ENCODE peak calls at places on chromosome 2, in four cellular contexts. S is K562, R is H1, H is GM12878. E is an unnamed sample.

GRCh38 chr2:177972782-177973181 is 99.8 kb downstream of the PDE11A start:
- DNase-seq in H (no peak), S (peak; percentile 65), R (peak; percentile 5), E (no peak)

GRCh38 chr2:231684314-231685223 is 23.8 kb upstream of the PTMA start:
- DNase-seq in S (no peak), H (no peak), R (no peak), E (no peak)

GRCh38 chr2:46643951-46644350 is 164.6 kb downstream of the TMEM247 start:
- DNase-seq in S (no peak), R (no peak), H (no peak), E (no peak)

GRCh38 chr2:156883828-156884615 is 373.5 kb upstream of the GALNT5 start:
- DNase-seq in S (no peak), H (no peak), R (no peak), E (no peak)

GRCh38 chr2:62305421-62306176 is 109.7 kb downstream of the B3GNT2 start:
- DNase-seq in H (peak; percentile 69), R (no peak), S (peak; percentile 71), E (no peak)

GRCh38 chr2:10806543-10806942 is 6.0 kb downstream of the PDIA6 start:
- DNase-seq in R (no peak), S (no peak), H (no peak), E (no peak)

GRCh38 chr2:187509667-187510417 is 44.4 kb downstream of the TFPI start:
- DNase-seq in H (no peak), S (peak; percentile 45), R (no peak), E (no peak)

GRCh38 chr2:11099122-11100065 is 55.9 kb upstream of the SLC66A3 start:
- DNase-seq in S (no peak), H (no peak), R (no peak), E (no peak)

GRCh38 chr2:16625201-16625729 is 40.4 kb downstream of the CYRIA start:
- DNase-seq in S (peak; percentile 29), H (no peak), R (no peak), E (no peak)

GRCh38 chr2:175690113-175690716 is 311.9 kb downstream of the LNPK start:
- DNase-seq in S (peak; percentile 37), R (peak; percentile 15), H (peak; percentile 4), E (peak; percentile 66)

GRCh38 chr2:142992843-142993242 is 115.4 kb downstream of the KYNU start:
- DNase-seq in S (no peak), H (no peak), R (no peak), E (no peak)

GRCh38 chr2:196322963-196323810 is 151.8 kb upstream of the STK17B start:
- DNase-seq in S (no peak), H (no peak), R (no peak), E (no peak)

GRCh38 chr2:212176151-212176550 is 362.5 kb downstream of the ERBB4 start:
- DNase-seq in H (no peak), S (no peak), R (no peak), E (no peak)

GRCh38 chr2:84924173-84925106 is 19.0 kb downstream of the TMSB10 start:
- DNase-seq in S (peak; percentile 36), R (no peak), H (peak; percentile 87), E (no peak)

GRCh38 chr2:200257570-200257969 is 48.9 kb upstream of the SPATS2L start:
- DNase-seq in R (no peak), S (no peak), H (no peak), E (no peak)

GRCh38 chr2:12620759-12621158 is 96.0 kb upstream of the TRIB2 start:
- DNase-seq in R (no peak), S (no peak), H (no peak), E (no peak)

GRCh38 chr2:196592912-196593881 is 46.3 kb upstream of the CCDC150 start:
- DNase-seq in R (no peak), S (no peak), H (no peak), E (no peak)

GRCh38 chr2:179891237-179891636 is 29.8 kb upstream of the ZNF385B start:
- DNase-seq in R (no peak), H (no peak), S (no peak), E (no peak)

GRCh38 chr2:115160523-115161521 is 718.4 kb downstream of the DPP10 start:
- DNase-seq in H (no peak), S (no peak), R (no peak), E (no peak)

GRCh38 chr2:105329561-105330495 is at the start of gene TGFBRAP1:
- DNase-seq in R (no peak), H (no peak), S (peak; percentile 79), E (no peak)

GRCh38 chr2:222318712-222319575 is 20.1 kb upstream of the PAX3 start:
- DNase-seq in R (no peak), S (no peak), H (no peak), E (no peak)

GRCh38 chr2:240964221-240964853 is 34.1 kb upstream of the SNED1 start:
- DNase-seq in S (no peak), R (no peak), H (no peak), E (no peak)

GRCh38 chr2:120765911-120766757 is 30.5 kb downstream of the GLI2 start:
- DNase-seq in R (no peak), S (no peak), H (no peak), E (no peak)

GRCh38 chr2:209331291-209331844 is 92.5 kb upstream of the MAP2 start:
- DNase-seq in S (no peak), H (no peak), R (no peak), E (peak; percentile 32)

GRCh38 chr2:127611076-127611925 is 34.7 kb upstream of the GPR17 start:
- DNase-seq in R (no peak), H (no peak), S (no peak), E (no peak)

GRCh38 chr2:109403841-109404201 is 209.9 kb downstream of the SEPTIN10 start:
- DNase-seq in H (no peak), S (no peak), R (no peak), E (no peak)

GRCh38 chr2:60414731-60415130 is 138.7 kb downstream of the BCL11A start:
- DNase-seq in R (no peak), H (no peak), S (no peak), E (no peak)

GRCh38 chr2:116820986-116821385 is 993.5 kb upstream of the DDX18 start:
- DNase-seq in R (no peak), S (no peak), H (no peak), E (no peak)

GRCh38 chr2:144890828-144891227 is 370.9 kb upstream of the ZEB2 start:
- DNase-seq in H (no peak), S (peak; percentile 66), R (no peak), E (no peak)

GRCh38 chr2:46806526-46806925 is 109.1 kb downstream of the MCFD2 start:
- DNase-seq in S (no peak), H (no peak), R (no peak), E (no peak)

GRCh38 chr2:42856891-42857632 is 64.7 kb upstream of the HAAO start:
- DNase-seq in S (no peak), H (no peak), R (no peak), E (no peak)

GRCh38 chr2:79887747-79888374 is 375.0 kb downstream of the CTNNA2 start:
- DNase-seq in R (no peak), S (peak; percentile 35), H (peak; percentile 9), E (peak; percentile 39)

GRCh38 chr2:181782630-181783029 is 102.3 kb upstream of the NEUROD1 start:
- DNase-seq in H (no peak), R (no peak), S (no peak), E (no peak)

GRCh38 chr2:219542931-219543595 is 546 bp downstream of the CHPF start:
- DNase-seq in H (no peak), S (peak; percentile 50), R (no peak), E (no peak)
- TF ChIP-seq SIN3A in H (no peak), S (no peak), R (no peak), E (peak; percentile 52)

DNA sequence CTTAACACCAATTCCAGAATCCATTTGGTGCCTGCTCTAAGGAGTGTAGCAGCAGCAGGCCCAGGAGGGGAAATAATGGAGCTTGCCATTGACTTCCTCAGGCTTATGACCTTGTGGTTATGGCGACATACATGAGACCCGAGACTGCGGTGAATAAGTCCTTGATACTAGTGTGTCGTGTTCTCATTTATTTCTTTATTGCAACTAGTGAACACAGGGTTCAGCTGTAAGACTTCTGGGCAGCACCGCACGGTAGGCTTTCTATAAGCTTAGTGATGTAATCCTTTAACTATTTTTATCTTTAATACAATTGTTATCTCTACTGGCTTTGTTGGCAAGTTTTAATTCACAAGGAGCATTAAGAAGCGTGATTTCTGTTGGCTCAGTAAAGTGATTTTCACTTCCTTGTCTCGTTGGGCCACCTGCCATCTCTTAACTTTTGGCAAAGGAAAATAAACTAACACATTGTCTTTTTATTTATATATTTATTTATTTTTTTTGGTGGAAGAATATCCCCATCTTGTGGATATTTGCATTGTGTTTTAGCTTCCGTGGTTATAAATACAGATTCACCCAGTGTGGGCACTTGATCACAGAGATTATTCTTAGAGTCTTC is 139.8 kb downstream of the LTBP1 start:
- DNase-seq in R (no peak), H (no peak), S (no peak), E (no peak)
- TF ChIP-seq CTCF in R (no peak), H (no peak), S (no peak), E (no peak)

GRCh38 chr2:191063584-191063983 is 49.6 kb upstream of the STAT1 start:
- DNase-seq in S (no peak), H (no peak), R (no peak), E (no peak)

GRCh38 chr2:191065785-191066184 is 51.8 kb upstream of the STAT1 start:
- DNase-seq in R (no peak), S (no peak), H (no peak), E (no peak)

GRCh38 chr2:191059308-191059707 is 45.3 kb upstream of the STAT1 start:
- DNase-seq in H (no peak), S (no peak), R (no peak), E (no peak)

GRCh38 chr2:191064590-191064989 is 50.6 kb upstream of the STAT1 start:
- DNase-seq in S (no peak), R (no peak), H (no peak), E (no peak)

DNA sequence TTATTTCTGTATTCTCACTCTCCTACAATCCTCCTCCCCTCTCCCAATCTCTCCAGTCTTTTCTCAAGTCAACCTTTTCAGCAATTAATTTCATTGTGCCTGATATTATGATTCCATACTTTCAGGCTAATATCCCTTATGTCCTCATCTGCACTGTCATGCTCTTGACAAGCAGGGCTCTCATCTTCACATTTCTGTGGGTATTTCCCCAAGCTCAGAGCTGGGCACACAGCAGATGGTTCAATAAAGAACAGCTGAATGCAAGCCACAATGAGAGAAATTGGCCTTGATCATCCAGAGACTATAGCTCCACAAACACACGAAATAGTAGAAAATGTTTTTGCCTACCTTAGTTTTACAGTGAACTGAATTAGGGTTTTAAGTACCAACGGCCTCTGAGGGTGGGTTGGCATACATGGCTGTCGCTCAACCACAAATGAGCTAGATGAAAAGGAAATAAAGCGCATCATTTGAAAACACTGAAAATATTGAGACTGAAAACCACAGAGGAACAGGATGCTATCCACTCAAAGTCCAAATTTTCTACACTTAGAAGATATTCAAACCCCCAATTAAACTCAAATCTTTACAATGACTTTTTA is 47.5 kb upstream of the STAT1 start:
- DNase-seq in H (no peak), R (no peak), S (no peak), E (no peak)
- H3K27ac ChIP-seq in H (no peak overlapping the region), R (no peak overlapping the region), S (no peak overlapping the region), E (no peak overlapping the region)

GRCh38 chr2:189236066-189236465 is 56.5 kb upstream of the COL5A2 start:
- DNase-seq in S (no peak), R (no peak), H (no peak), E (no peak)
- TF ChIP-seq SIN3A in S (no peak), R (no peak), H (no peak), E (no peak)

DNA sequence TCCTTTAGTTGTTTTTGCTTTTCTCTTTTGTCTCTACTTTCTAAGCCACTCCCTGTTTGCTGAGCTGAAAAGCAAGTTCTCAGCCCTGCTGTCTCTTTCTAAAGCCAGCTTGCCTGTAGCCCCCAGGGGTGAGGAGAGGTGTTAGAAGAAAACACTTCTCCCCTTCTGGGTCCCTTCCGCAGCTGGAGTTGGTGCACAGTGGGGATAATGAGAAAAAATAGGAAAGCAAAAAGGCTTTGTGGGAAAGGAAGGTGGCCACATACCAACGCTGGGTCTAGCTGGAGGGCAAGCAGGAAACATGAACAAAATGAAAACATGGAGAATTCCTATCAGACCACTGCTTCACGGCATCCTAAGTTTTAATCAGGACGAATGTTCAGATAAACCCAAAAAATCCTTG is 15.5 kb upstream of the SLC20A1 start:
- DNase-seq in S (no peak), H (no peak), R (no peak), E (no peak)
- TF ChIP-seq CTCF in S (no peak), H (no peak), R (no peak), E (no peak)